ENCODE peak calls at places on chromosomes 2 and 18, in ten cellular contexts. V, W, Q, N, F, K, G, Z, U and S are unnamed samples.

GRCh38 chr2:8737571-8738175 is 55.8 kb downstream of the ID2 start:
- DNase-seq in V (no peak), W (no peak), Q (no peak), N (no peak), F (no peak), K (no peak), G (no peak), Z (no peak), U (no peak), S (no peak)

GRCh38 chr2:231189571-231190495 is 8.6 kb upstream of the ARMC9 start:
- DNase-seq in V (no peak), W (no peak), Q (no peak), N (no peak), F (no peak), K (no peak), G (no peak), Z (peak; percentile 44), U (no peak), S (no peak)

GRCh38 chr2:54428401-54428800 is 27.7 kb upstream of the SPTBN1 start:
- DNase-seq in V (no peak), W (no peak), Q (no peak), N (no peak), F (no peak), K (no peak), G (no peak), Z (peak; percentile 17), U (no peak), S (no peak)

GRCh38 chr2:56749152-56749752 is 565.5 kb downstream of the CCDC85A start:
- DNase-seq in V (no peak), W (peak; percentile 56), Q (peak; percentile 2), N (no peak), F (no peak), K (peak; percentile 43), G (no peak), Z (peak; percentile 56), U (peak; percentile 10), S (peak; percentile 39)

GRCh38 chr18:35024965-35025364 is 16.2 kb upstream of the MAPRE2 start:
- DNase-seq in V (peak; percentile 55), W (no peak), Q (no peak), N (no peak), F (no peak), K (no peak), G (no peak), Z (peak; percentile 53), U (no peak), S (no peak)

GRCh38 chr2:132936791-132937190 is 266.8 kb upstream of the LYPD1 start:
- DNase-seq in V (no peak), W (no peak), Q (no peak), N (no peak), F (no peak), K (no peak), G (no peak), Z (no peak), U (peak; percentile 4), S (no peak)

GRCh38 chr2:199760574-199760973 is 90.4 kb downstream of the FTCDNL1 start:
- DNase-seq in V (no peak), W (no peak), Q (no peak), N (no peak), F (no peak), K (no peak), G (no peak), Z (no peak), U (no peak), S (no peak)

GRCh38 chr2:240626531-240627300 is 1.4 kb downstream of the GPR35 start:
- DNase-seq in V (peak; percentile 10), W (no peak), Q (peak; percentile 31), N (peak; percentile 64), F (no peak), K (no peak), G (peak; percentile 81), Z (no peak), U (no peak), S (peak; percentile 94)

GRCh38 chr18:9362869-9363268 is 28.3 kb downstream of the TWSG1 start:
- DNase-seq in V (no peak), W (no peak), Q (no peak), N (no peak), F (no peak), K (no peak), G (no peak), Z (no peak), U (no peak), S (no peak)

GRCh38 chr18:80202264-80202998 is 44.9 kb downstream of the PARD6G start:
- DNase-seq in V (no peak), W (no peak), Q (no peak), N (peak; percentile 66), F (no peak), K (no peak), G (no peak), Z (no peak), U (peak; percentile 78), S (no peak)

GRCh38 chr2:47094519-47095155 is 60.5 kb downstream of the STPG4 start:
- DNase-seq in V (no peak), W (no peak), Q (no peak), N (no peak), F (no peak), K (no peak), G (no peak), Z (no peak), U (no peak), S (no peak)

GRCh38 chr2:206004004-206004693 is 81.8 kb downstream of the INO80D start:
- DNase-seq in V (no peak), W (peak; percentile 29), Q (no peak), N (no peak), F (no peak), K (no peak), G (no peak), Z (peak; percentile 23), U (no peak), S (peak; percentile 74)

GRCh38 chr18:27921392-27921791 is 255.5 kb downstream of the CDH2 start:
- DNase-seq in V (no peak), W (no peak), Q (no peak), N (no peak), F (no peak), K (no peak), G (no peak), Z (no peak), U (no peak), S (no peak)

GRCh38 chr2:11541693-11542274 is 7.9 kb downstream of the GREB1 start:
- DNase-seq in V (no peak), W (no peak), Q (no peak), N (no peak), F (no peak), K (no peak), G (no peak), Z (no peak), U (no peak), S (peak; percentile 58)

GRCh38 chr2:238269741-238270140 is 18.7 kb downstream of the PER2 start:
- DNase-seq in V (no peak), W (no peak), Q (no peak), N (no peak), F (no peak), K (no peak), G (peak; percentile 13), Z (no peak), U (no peak), S (no peak)

GRCh38 chr2:128399690-128400291 is 81.1 kb upstream of the HS6ST1 start:
- DNase-seq in V (no peak), W (no peak), Q (no peak), N (no peak), F (no peak), K (no peak), G (no peak), Z (no peak), U (no peak), S (no peak)

GRCh38 chr18:12017079-12017478 is 35.8 kb downstream of the IMPA2 start:
- DNase-seq in V (no peak), W (no peak), Q (no peak), N (no peak), F (no peak), K (no peak), G (no peak), Z (no peak), U (no peak), S (no peak)

GRCh38 chr2:158154596-158154995 is 52.9 kb downstream of the UPP2 start:
- DNase-seq in V (no peak), W (no peak), Q (no peak), N (no peak), F (no peak), K (no peak), G (no peak), Z (peak; percentile 40), U (no peak), S (peak; percentile 43)

GRCh38 chr2:237154050-237154638 is 68.5 kb downstream of the COPS8 start:
- DNase-seq in V (no peak), W (peak; percentile 66), Q (peak; percentile 11), N (peak; percentile 70), F (peak; percentile 29), K (no peak), G (no peak), Z (peak; percentile 62), U (peak; percentile 69), S (peak; percentile 72)

GRCh38 chr2:65367517-65367916 is 64.9 kb downstream of the SPRED2 start:
- DNase-seq in V (no peak), W (no peak), Q (no peak), N (no peak), F (no peak), K (no peak), G (no peak), Z (peak; percentile 46), U (no peak), S (peak; percentile 90)

GRCh38 chr18:28793911-28794310 is 617.0 kb upstream of the CDH2 start:
- DNase-seq in V (no peak), W (no peak), Q (no peak), N (no peak), F (no peak), K (no peak), G (no peak), Z (peak; percentile 4), U (no peak), S (no peak)

GRCh38 chr18:59354731-59355130 is 4.3 kb downstream of the LMAN1 start:
- DNase-seq in V (no peak), W (no peak), Q (no peak), N (no peak), F (no peak), K (no peak), G (no peak), Z (peak; percentile 33), U (no peak), S (no peak)

GRCh38 chr2:215695876-215696275 is 260.0 kb upstream of the FN1 start:
- DNase-seq in V (no peak), W (no peak), Q (no peak), N (no peak), F (no peak), K (no peak), G (no peak), Z (peak; percentile 51), U (no peak), S (no peak)

GRCh38 chr18:79657342-79657996 is 22.1 kb upstream of the CTDP1 start:
- DNase-seq in V (no peak), W (no peak), Q (no peak), N (no peak), F (no peak), K (no peak), G (no peak), Z (no peak), U (no peak), S (no peak)

GRCh38 chr2:12277305-12278034 is 439.3 kb upstream of the TRIB2 start:
- DNase-seq in V (no peak), W (no peak), Q (no peak), N (no peak), F (no peak), K (no peak), G (no peak), Z (no peak), U (no peak), S (peak; percentile 92)

GRCh38 chr2:165539985-165540384 is 70.5 kb downstream of the CSRNP3 start:
- DNase-seq in V (no peak), W (no peak), Q (no peak), N (no peak), F (no peak), K (no peak), G (no peak), Z (no peak), U (no peak), S (no peak)

GRCh38 chr2:42954227-42954962 is 162.0 kb upstream of the HAAO start:
- DNase-seq in V (no peak), W (no peak), Q (no peak), N (no peak), F (no peak), K (no peak), G (peak; percentile 37), Z (peak; percentile 80), U (no peak), S (no peak)

GRCh38 chr18:7871560-7872456 is 304.7 kb downstream of the PTPRM start:
- DNase-seq in V (no peak), W (no peak), Q (no peak), N (no peak), F (no peak), K (no peak), G (no peak), Z (no peak), U (no peak), S (no peak)